ENCODE peak calls at places on chromosome 3, in five cellular contexts. I is GM20000, J is fibroblast of lung, Z is astrocyte of the spinal cord, T is endothelial cell. N is an unnamed sample.

GRCh38 chr3:125381743-125382142 is 6.6 kb upstream of the ZNF148 start:
- DNase-seq in I (no peak), J (peak), Z (peak), T (no peak), N (peak)

GRCh38 chr3:130085881-130086280 is 4.2 kb downstream of the ALG1L2 start:
- DNase-seq in I (no peak), J (no peak), Z (no peak), T (no peak), N (no peak)

GRCh38 chr3:132628157-132628556 is 31.1 kb downstream of the ACKR4 start:
- DNase-seq in I (no peak), J (no peak), Z (no peak), T (no peak), N (no peak)

GRCh38 chr3:133117342-133117741 is 79.2 kb downstream of the TMEM108 start:
- DNase-seq in I (no peak), J (no peak), Z (no peak), T (no peak), N (no peak)

GRCh38 chr3:196159952-196160804 is 51.0 kb downstream of the ZDHHC19 start:
- DNase-seq in I (peak), J (peak), Z (peak), T (peak), N (peak)

GRCh38 chr3:81326245-81326644 is 435.2 kb downstream of the GBE1 start:
- DNase-seq in I (no peak), J (no peak), Z (no peak), T (no peak), N (no peak)

GRCh38 chr3:137692803-137693431 is 71.2 kb upstream of the SOX14 start:
- DNase-seq in I (peak), J (no peak), Z (no peak), T (peak), N (peak)

GRCh38 chr3:153640689-153641308 is 478.8 kb downstream of the RAP2B start:
- DNase-seq in I (no peak), J (no peak), Z (no peak), T (no peak), N (peak)

GRCh38 chr3:184242297-184242685 is 6.5 kb downstream of the ALG3 start:
- DNase-seq in I (no peak), J (no peak), Z (no peak), T (no peak), N (no peak)

GRCh38 chr3:152321321-152321720 is 52.6 kb downstream of the MBNL1 start:
- DNase-seq in I (no peak), J (no peak), Z (no peak), T (no peak), N (no peak)

GRCh38 chr3:13587442-13587841 is 38.5 kb downstream of the FBLN2 start:
- DNase-seq in I (no peak), J (no peak), Z (no peak), T (no peak), N (no peak)

DNA sequence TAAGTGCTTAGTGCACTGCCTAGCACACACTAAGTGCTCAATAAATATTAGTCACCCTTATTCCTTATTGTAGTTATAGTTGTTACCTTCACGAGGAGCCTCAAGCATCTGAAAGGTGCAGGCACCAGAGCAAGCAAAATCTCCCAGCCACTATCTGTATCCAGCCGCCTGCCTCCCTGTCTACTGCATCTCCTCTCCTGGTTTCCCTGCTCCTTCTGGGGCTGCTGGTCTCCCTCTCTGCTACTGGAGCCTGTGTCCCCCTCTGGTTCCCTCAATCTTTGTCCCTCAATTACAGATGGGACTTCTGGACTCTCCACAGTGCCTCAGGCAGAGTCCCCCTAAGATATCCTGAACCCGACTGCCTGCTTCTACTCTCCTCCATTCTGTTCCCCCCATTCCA is 18.8 kb downstream of the MYL3 start:
- DNase-seq in I (no peak), J (no peak), Z (no peak), T (no peak), N (no peak)
- TF ChIP-seq CTCF in I (no peak), J (no peak), Z (no peak), T (no peak), N (no peak)

GRCh38 chr3:42557849-42558248 is 23.9 kb downstream of the SEC22C start:
- DNase-seq in I (no peak), J (no peak), Z (no peak), T (no peak), N (peak)
- TF ChIP-seq CTCF in I (no peak), J (no peak), Z (no peak), T (no peak), N (peak)

GRCh38 chr3:9500108-9501050 is 53.2 kb downstream of the LHFPL4 start:
- DNase-seq in I (peak), J (peak), Z (peak), T (peak), N (peak)
- TF ChIP-seq CTCF in I (peak), J (peak), Z (peak), T (peak), N (peak)

GRCh38 chr3:180085122-180085710 is 48.5 kb upstream of the PEX5L start:
- DNase-seq in I (no peak), J (no peak), Z (no peak), T (no peak), N (no peak)
- TF ChIP-seq CTCF in I (no peak), J (no peak), Z (no peak), T (no peak), N (no peak)